ENCODE peak calls at places on chromosomes 16 and 17, in seven cellular contexts. One of them, this sample, is unnamed.

GRCh38 chr16:49012961-49013726 is 268.5 kb downstream of the CBLN1 start:
- DNase-seq in mesothelial cell of epicardium: no peak
- DNase-seq in heart left ventricle: peak; percentile 72
- DNase-seq in SK-N-SH: peak; percentile 76
- DNase-seq in OCI-LY7: no peak
- DNase-seq in psoas muscle: no peak
- DNase-seq in esophagus squamous epithelium: no peak
- DNase-seq in this sample: no peak

GRCh38 chr17:78343433-78344201 is 16.3 kb downstream of the SOCS3 start:
- DNase-seq in OCI-LY7: peak; percentile 79
- DNase-seq in heart left ventricle: no peak
- DNase-seq in mesothelial cell of epicardium: no peak
- DNase-seq in psoas muscle: no peak
- DNase-seq in SK-N-SH: no peak
- DNase-seq in esophagus squamous epithelium: peak; percentile 47
- DNase-seq in this sample: no peak

GRCh38 chr17:40528692-40529417 is 27.4 kb upstream of the TNS4 start:
- DNase-seq in esophagus squamous epithelium: no peak
- DNase-seq in mesothelial cell of epicardium: no peak
- DNase-seq in psoas muscle: no peak
- DNase-seq in SK-N-SH: no peak
- DNase-seq in OCI-LY7: no peak
- DNase-seq in heart left ventricle: no peak
- DNase-seq in this sample: no peak

GRCh38 chr17:9389116-9389515 is 186.5 kb downstream of the STX8 start:
- DNase-seq in SK-N-SH: no peak
- DNase-seq in psoas muscle: no peak
- DNase-seq in OCI-LY7: no peak
- DNase-seq in mesothelial cell of epicardium: no peak
- DNase-seq in heart left ventricle: no peak
- DNase-seq in esophagus squamous epithelium: no peak
- DNase-seq in this sample: no peak

GRCh38 chr16:19601083-19601976 is 45.8 kb downstream of the VPS35L start:
- DNase-seq in mesothelial cell of epicardium: no peak
- DNase-seq in OCI-LY7: peak; percentile 24
- DNase-seq in SK-N-SH: peak; percentile 47
- DNase-seq in esophagus squamous epithelium: no peak
- DNase-seq in psoas muscle: no peak
- DNase-seq in heart left ventricle: no peak
- DNase-seq in this sample: no peak

GRCh38 chr16:50862818-50863672 is 121.2 kb downstream of the CYLD start:
- DNase-seq in SK-N-SH: peak; percentile 45
- DNase-seq in heart left ventricle: no peak
- DNase-seq in OCI-LY7: no peak
- DNase-seq in psoas muscle: no peak
- DNase-seq in mesothelial cell of epicardium: no peak
- DNase-seq in esophagus squamous epithelium: no peak
- DNase-seq in this sample: no peak

GRCh38 chr16:56450275-56450889 is 750 bp downstream of the NUDT21 start:
- DNase-seq in psoas muscle: no peak
- DNase-seq in heart left ventricle: no peak
- DNase-seq in esophagus squamous epithelium: no peak
- DNase-seq in OCI-LY7: peak; percentile 23
- DNase-seq in SK-N-SH: peak; percentile 32
- DNase-seq in mesothelial cell of epicardium: no peak
- DNase-seq in this sample: no peak

GRCh38 chr16:84895016-84895415 is 75.2 kb downstream of the CRISPLD2 start:
- DNase-seq in mesothelial cell of epicardium: no peak
- DNase-seq in OCI-LY7: no peak
- DNase-seq in SK-N-SH: no peak
- DNase-seq in psoas muscle: no peak
- DNase-seq in esophagus squamous epithelium: no peak
- DNase-seq in heart left ventricle: no peak
- DNase-seq in this sample: no peak

GRCh38 chr17:82882715-82883446 is 43.1 kb upstream of the ZNF750 start:
- DNase-seq in heart left ventricle: no peak
- DNase-seq in OCI-LY7: no peak
- DNase-seq in psoas muscle: no peak
- DNase-seq in esophagus squamous epithelium: no peak
- DNase-seq in mesothelial cell of epicardium: no peak
- DNase-seq in SK-N-SH: no peak
- DNase-seq in this sample: no peak

GRCh38 chr17:21318439-21318838 is 33.9 kb downstream of the MAP2K3 start:
- DNase-seq in esophagus squamous epithelium: no peak
- DNase-seq in mesothelial cell of epicardium: no peak
- DNase-seq in SK-N-SH: no peak
- DNase-seq in psoas muscle: peak; percentile 50
- DNase-seq in OCI-LY7: no peak
- DNase-seq in heart left ventricle: no peak
- DNase-seq in this sample: no peak

GRCh38 chr16:68055395-68055794 is 29.8 kb upstream of the NFATC3 start:
- DNase-seq in mesothelial cell of epicardium: no peak
- DNase-seq in heart left ventricle: no peak
- DNase-seq in psoas muscle: no peak
- DNase-seq in SK-N-SH: no peak
- DNase-seq in OCI-LY7: no peak
- DNase-seq in esophagus squamous epithelium: no peak
- DNase-seq in this sample: no peak

GRCh38 chr17:62807812-62808575 is at the start of gene MARCHF10:
- DNase-seq in heart left ventricle: peak; percentile 25
- DNase-seq in OCI-LY7: peak; percentile 18
- DNase-seq in psoas muscle: no peak
- DNase-seq in SK-N-SH: peak; percentile 68
- DNase-seq in mesothelial cell of epicardium: peak; percentile 68
- DNase-seq in esophagus squamous epithelium: no peak
- DNase-seq in this sample: peak; percentile 55

GRCh38 chr17:78559749-78560368 is 17.3 kb downstream of the DNAH17 start:
- DNase-seq in heart left ventricle: no peak
- DNase-seq in OCI-LY7: peak; percentile 29
- DNase-seq in SK-N-SH: no peak
- DNase-seq in mesothelial cell of epicardium: no peak
- DNase-seq in psoas muscle: peak; percentile 15
- DNase-seq in esophagus squamous epithelium: no peak
- DNase-seq in this sample: no peak

GRCh38 chr16:502179-502943 is 25.2 kb upstream of the CAPN15 start:
- DNase-seq in mesothelial cell of epicardium: no peak
- DNase-seq in OCI-LY7: no peak
- DNase-seq in psoas muscle: no peak
- DNase-seq in heart left ventricle: no peak
- DNase-seq in SK-N-SH: no peak
- DNase-seq in esophagus squamous epithelium: no peak
- DNase-seq in this sample: no peak

GRCh38 chr17:78795241-78795640 is 13.2 kb upstream of the CYTH1 start:
- DNase-seq in heart left ventricle: no peak
- DNase-seq in mesothelial cell of epicardium: no peak
- DNase-seq in OCI-LY7: no peak
- DNase-seq in SK-N-SH: no peak
- DNase-seq in psoas muscle: peak; percentile 32
- DNase-seq in esophagus squamous epithelium: no peak
- DNase-seq in this sample: no peak

GRCh38 chr17:82228278-82228841 is 482 bp upstream of the SLC16A3 start:
- DNase-seq in heart left ventricle: peak; percentile 79
- DNase-seq in psoas muscle: peak; percentile 74
- DNase-seq in SK-N-SH: no peak
- DNase-seq in esophagus squamous epithelium: no peak
- DNase-seq in mesothelial cell of epicardium: no peak
- DNase-seq in OCI-LY7: peak; percentile 83
- DNase-seq in this sample: no peak

GRCh38 chr17:42399948-42400843 is 12.0 kb upstream of the STAT3 start:
- DNase-seq in SK-N-SH: no peak
- DNase-seq in mesothelial cell of epicardium: no peak
- DNase-seq in psoas muscle: no peak
- DNase-seq in OCI-LY7: no peak
- DNase-seq in heart left ventricle: no peak
- DNase-seq in esophagus squamous epithelium: no peak
- DNase-seq in this sample: no peak

GRCh38 chr16:1678500-1679098 is 520 bp downstream of the JPT2 start:
- DNase-seq in SK-N-SH: no peak
- DNase-seq in heart left ventricle: peak; percentile 39
- DNase-seq in mesothelial cell of epicardium: peak; percentile 44
- DNase-seq in esophagus squamous epithelium: no peak
- DNase-seq in psoas muscle: no peak
- DNase-seq in OCI-LY7: peak; percentile 33
- DNase-seq in this sample: no peak

GRCh38 chr17:17235212-17236174 is 1.5 kb downstream of the FLCN start:
- DNase-seq in OCI-LY7: no peak
- DNase-seq in SK-N-SH: no peak
- DNase-seq in heart left ventricle: no peak
- DNase-seq in psoas muscle: peak; percentile 69
- DNase-seq in esophagus squamous epithelium: no peak
- DNase-seq in mesothelial cell of epicardium: no peak
- DNase-seq in this sample: no peak

GRCh38 chr17:68661265-68662036 is 60.3 kb upstream of the FAM20A start:
- DNase-seq in heart left ventricle: no peak
- DNase-seq in mesothelial cell of epicardium: no peak
- DNase-seq in psoas muscle: no peak
- DNase-seq in SK-N-SH: no peak
- DNase-seq in OCI-LY7: no peak
- DNase-seq in esophagus squamous epithelium: no peak
- DNase-seq in this sample: no peak

GRCh38 chr16:23107878-23108277 is 41.4 kb downstream of the USP31 start:
- DNase-seq in mesothelial cell of epicardium: no peak
- DNase-seq in psoas muscle: no peak
- DNase-seq in heart left ventricle: no peak
- DNase-seq in SK-N-SH: no peak
- DNase-seq in esophagus squamous epithelium: no peak
- DNase-seq in OCI-LY7: no peak
- DNase-seq in this sample: no peak

GRCh38 chr17:80738020-80738380 is 193.4 kb downstream of the RPTOR start:
- DNase-seq in psoas muscle: no peak
- DNase-seq in OCI-LY7: peak; percentile 52
- DNase-seq in mesothelial cell of epicardium: no peak
- DNase-seq in heart left ventricle: no peak
- DNase-seq in esophagus squamous epithelium: no peak
- DNase-seq in SK-N-SH: no peak
- DNase-seq in this sample: no peak

GRCh38 chr17:18008496-18009268 is 30.3 kb downstream of the ATPAF2 start:
- DNase-seq in heart left ventricle: no peak
- DNase-seq in psoas muscle: no peak
- DNase-seq in mesothelial cell of epicardium: no peak
- DNase-seq in OCI-LY7: no peak
- DNase-seq in SK-N-SH: peak; percentile 69
- DNase-seq in esophagus squamous epithelium: no peak
- DNase-seq in this sample: no peak

DNA sequence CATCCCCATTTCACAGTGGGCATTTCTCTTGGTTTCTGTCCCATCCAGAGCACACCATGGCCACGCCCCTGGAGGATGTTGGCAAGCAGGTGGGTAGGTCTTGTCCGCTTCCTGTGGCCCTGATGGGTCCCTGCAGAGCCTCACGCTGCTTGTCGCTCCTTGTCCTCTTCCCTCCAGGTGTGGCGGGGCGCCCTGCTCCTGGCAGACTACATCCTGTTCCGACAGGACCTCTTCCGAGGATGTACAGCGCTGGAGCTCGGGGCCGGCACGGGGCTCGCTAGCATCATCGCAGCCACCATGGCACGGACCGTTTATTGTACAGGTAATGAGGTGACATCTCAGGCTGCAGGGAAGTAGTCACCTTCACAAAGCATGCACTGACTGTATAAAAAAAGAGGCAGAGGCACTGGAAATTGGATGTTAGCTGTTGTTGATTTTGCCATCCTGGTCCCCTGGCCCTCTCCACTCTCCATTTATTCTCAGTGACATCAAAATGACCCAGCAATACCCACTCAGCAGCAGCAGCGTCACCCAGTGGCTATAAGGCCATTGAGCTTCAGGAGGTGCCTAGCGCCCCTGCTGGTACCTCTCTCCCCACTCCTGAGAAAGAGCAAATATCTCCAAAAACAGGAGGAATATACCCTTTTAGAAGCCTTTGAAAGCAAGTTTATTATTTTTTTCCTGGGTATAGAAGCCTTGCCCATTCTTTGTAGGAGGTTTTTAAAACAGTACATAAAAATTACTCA is 13.7 kb downstream of the METTL22 start:
- DNase-seq in mesothelial cell of epicardium: no peak
- DNase-seq in SK-N-SH: peak; percentile 60
- DNase-seq in psoas muscle: no peak
- DNase-seq in OCI-LY7: peak; percentile 48
- DNase-seq in esophagus squamous epithelium: no peak
- DNase-seq in heart left ventricle: no peak
- DNase-seq in this sample: no peak
- TF ChIP-seq CTCF in mesothelial cell of epicardium: no peak
- TF ChIP-seq CTCF in SK-N-SH: peak; percentile 70
- TF ChIP-seq CTCF in psoas muscle: no peak
- TF ChIP-seq CTCF in OCI-LY7: peak; percentile 93
- TF ChIP-seq CTCF in esophagus squamous epithelium: no peak
- TF ChIP-seq CTCF in heart left ventricle: no peak
- TF ChIP-seq CTCF in this sample: peak; percentile 16

GRCh38 chr17:3723556-3724372 is at the start of gene HASPIN:
- DNase-seq in mesothelial cell of epicardium: peak; percentile 96
- DNase-seq in OCI-LY7: peak; percentile 98
- DNase-seq in heart left ventricle: peak; percentile 93
- DNase-seq in esophagus squamous epithelium: no peak
- DNase-seq in SK-N-SH: peak; percentile 100
- DNase-seq in psoas muscle: peak; percentile 96
- DNase-seq in this sample: peak; percentile 96
- TF ChIP-seq CTCF in mesothelial cell of epicardium: peak; percentile 49
- TF ChIP-seq CTCF in OCI-LY7: peak; percentile 0
- TF ChIP-seq CTCF in heart left ventricle: peak; percentile 25
- TF ChIP-seq CTCF in esophagus squamous epithelium: peak; percentile 17
- TF ChIP-seq CTCF in SK-N-SH: peak; percentile 29
- TF ChIP-seq CTCF in psoas muscle: peak; percentile 26
- TF ChIP-seq CTCF in this sample: no peak

GRCh38 chr16:22007509-22008214 is at the start of gene MOSMO:
- DNase-seq in psoas muscle: peak; percentile 86
- DNase-seq in OCI-LY7: peak; percentile 65
- DNase-seq in SK-N-SH: peak; percentile 94
- DNase-seq in heart left ventricle: peak; percentile 86
- DNase-seq in mesothelial cell of epicardium: peak; percentile 72
- DNase-seq in esophagus squamous epithelium: no peak
- DNase-seq in this sample: peak; percentile 37
- TF ChIP-seq CTCF in psoas muscle: no peak
- TF ChIP-seq CTCF in OCI-LY7: no peak
- TF ChIP-seq CTCF in SK-N-SH: no peak
- TF ChIP-seq CTCF in heart left ventricle: no peak
- TF ChIP-seq CTCF in mesothelial cell of epicardium: no peak
- TF ChIP-seq CTCF in esophagus squamous epithelium: no peak
- TF ChIP-seq CTCF in this sample: no peak

GRCh38 chr17:49230636-49231562 is at the start of gene PHOSPHO1:
- DNase-seq in heart left ventricle: peak; percentile 91
- DNase-seq in esophagus squamous epithelium: no peak
- DNase-seq in psoas muscle: peak; percentile 91
- DNase-seq in OCI-LY7: peak; percentile 90
- DNase-seq in SK-N-SH: peak; percentile 99
- DNase-seq in mesothelial cell of epicardium: peak; percentile 95
- DNase-seq in this sample: peak; percentile 95
- TF ChIP-seq CTCF in heart left ventricle: no peak
- TF ChIP-seq CTCF in esophagus squamous epithelium: no peak
- TF ChIP-seq CTCF in psoas muscle: no peak
- TF ChIP-seq CTCF in OCI-LY7: no peak
- TF ChIP-seq CTCF in SK-N-SH: no peak
- TF ChIP-seq CTCF in mesothelial cell of epicardium: no peak
- TF ChIP-seq CTCF in this sample: no peak

DNA sequence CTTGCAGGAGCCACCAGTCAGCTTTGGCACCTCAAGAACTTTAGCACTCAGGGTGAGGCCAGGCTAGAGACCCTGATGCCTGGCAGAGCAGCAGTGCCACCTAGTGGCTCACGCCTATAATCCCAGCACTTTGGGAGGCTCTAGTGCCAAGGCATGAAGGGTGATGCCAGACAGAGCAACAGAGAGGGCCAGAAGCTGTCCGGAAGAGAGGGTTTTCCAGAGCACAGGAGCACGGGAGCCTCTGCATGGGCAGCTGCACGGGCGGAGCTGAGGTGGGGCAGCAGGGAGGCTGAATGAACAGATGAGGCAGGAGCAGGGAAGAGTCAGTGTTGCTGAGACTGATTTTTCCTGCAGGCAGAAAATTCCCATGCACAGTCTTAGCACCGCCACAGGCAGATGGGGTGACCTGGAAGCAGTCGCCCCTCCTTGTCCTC is 38.9 kb downstream of the MYH3 start:
- DNase-seq in OCI-LY7: peak; percentile 80
- DNase-seq in heart left ventricle: peak; percentile 42
- DNase-seq in esophagus squamous epithelium: no peak
- DNase-seq in mesothelial cell of epicardium: peak; percentile 69
- DNase-seq in psoas muscle: peak; percentile 84
- DNase-seq in SK-N-SH: peak; percentile 75
- DNase-seq in this sample: peak; percentile 66
- TF ChIP-seq CTCF in OCI-LY7: peak; percentile 89
- TF ChIP-seq CTCF in heart left ventricle: peak; percentile 79
- TF ChIP-seq CTCF in esophagus squamous epithelium: peak; percentile 72
- TF ChIP-seq CTCF in mesothelial cell of epicardium: peak; percentile 69
- TF ChIP-seq CTCF in psoas muscle: peak; percentile 82
- TF ChIP-seq CTCF in SK-N-SH: peak; percentile 95
- TF ChIP-seq CTCF in this sample: peak; percentile 71